ENCODE peak calls at places on chromosomes 4 and X, in nine cellular contexts. E is HCT116; G is NCI-H2107; O is GM04504; D is head of caudate nucleus; F is HS-27A; T is EL; L is naive thymus-derived CD8-positive, alpha-beta T cell; Y is fibroblast of villous mesenchyme. A is an unnamed sample.

GRCh38 chr4:156475322-156475721 is 496.3 kb downstream of the PDGFC start:
- DNase-seq in E (peak; percentile 42), G (no peak), O (no peak), D (no peak), F (peak; percentile 54), T (peak; percentile 70), L (no peak), Y (peak; percentile 70), A (no peak)

GRCh38 chr4:184280104-184280503 is 62.4 kb upstream of the ENPP6 start:
- DNase-seq in E (no peak), G (no peak), O (no peak), D (no peak), F (no peak), T (no peak), L (no peak), Y (no peak), A (no peak)

GRCh38 chr4:180665994-180666818 is 1577.0 kb upstream of the TENM3 start:
- DNase-seq in E (peak; percentile 76), G (no peak), O (peak; percentile 0), D (peak; percentile 64), F (peak; percentile 8), T (peak; percentile 22), L (peak; percentile 69), Y (peak; percentile 4), A (no peak)

GRCh38 chr4:26525751-26526150 is 35.5 kb upstream of the CCKAR start:
- DNase-seq in E (no peak), G (no peak), O (no peak), D (no peak), F (no peak), T (no peak), L (no peak), Y (no peak), A (no peak)

GRCh38 chr4:98557497-98557896 is 100.9 kb downstream of the TSPAN5 start:
- DNase-seq in E (peak; percentile 4), G (no peak), O (no peak), D (no peak), F (peak; percentile 23), T (peak; percentile 65), L (no peak), Y (peak; percentile 60), A (no peak)

GRCh38 chrX:39677987-39678840 is 419.5 kb downstream of the BCOR start:
- DNase-seq in E (no peak), G (no peak), O (no peak), D (peak; percentile 89), F (no peak), T (no peak), L (no peak), Y (no peak), A (no peak)

GRCh38 chrX:68829594-68830485 is 1.0 kb downstream of the EFNB1 start:
- DNase-seq in E (no peak), G (no peak), O (no peak), D (no peak), F (peak; percentile 4), T (peak; percentile 32), L (no peak), Y (peak; percentile 53), A (no peak)

GRCh38 chr4:144801731-144802130 is 155.8 kb downstream of the HHIP start:
- DNase-seq in E (no peak), G (no peak), O (no peak), D (no peak), F (no peak), T (no peak), L (no peak), Y (no peak), A (no peak)

GRCh38 chr4:6869944-6870343 is 39.7 kb upstream of the TBC1D14 start:
- DNase-seq in E (no peak), G (no peak), O (no peak), D (no peak), F (no peak), T (no peak), L (no peak), Y (no peak), A (no peak)

A was measured in GM12864.